ENCODE peak calls at places on chromosomes 12 and 14, in four cellular contexts. J is CD8-positive, alpha-beta T cell; B is bronchial epithelial cell; W is brain microvascular endothelial cell. K is an unnamed sample.
A peak's percentile ranks its signal among the peaks of the same experiment; 100 is the strongest.

GRCh38 chr12:49961111-49961922 is at the start of gene AQP5:
- DNase-seq in B (no peak), J (no peak), W (no peak), K (no peak)

GRCh38 chr12:93540506-93540905 is 32.0 kb upstream of the SOCS2 start:
- DNase-seq in B (no peak), W (no peak), J (no peak), K (no peak)

GRCh38 chr12:7411343-7411742 is 32.6 kb downstream of the CD163L1 start:
- DNase-seq in J (no peak), W (no peak), B (no peak), K (no peak)

GRCh38 chr12:124466200-124467128 is 100.9 kb downstream of the NCOR2 start:
- DNase-seq in B (no peak), J (peak; percentile 81), W (peak; percentile 81), K (peak; percentile 86)

GRCh38 chr14:76937181-76938091 is 91.1 kb downstream of the IRF2BPL start:
- DNase-seq in W (peak; percentile 89), J (no peak), B (no peak), K (peak; percentile 83)

GRCh38 chr12:2477009-2477766 is 317.6 kb upstream of the FKBP4 start:
- DNase-seq in B (no peak), W (no peak), J (no peak), K (no peak)

GRCh38 chr14:52348796-52349195 is 34.7 kb downstream of the PTGER2 start:
- DNase-seq in B (peak; percentile 59), J (no peak), W (peak; percentile 48), K (peak; percentile 90)

GRCh38 chr12:93318720-93319522 is 58.8 kb upstream of the NUDT4 start:
- DNase-seq in W (no peak), B (peak; percentile 35), J (no peak), K (no peak)

GRCh38 chr14:34111505-34111904 is 160.6 kb upstream of the EGLN3 start:
- DNase-seq in J (no peak), W (no peak), B (no peak), K (no peak)

GRCh38 chr14:20460458-20461229 is 590 bp downstream of the PIP4P1 start:
- DNase-seq in B (no peak), J (peak; percentile 34), W (no peak), K (peak; percentile 6)

GRCh38 chr14:104342435-104343293 is 204.3 kb downstream of the KIF26A start:
- DNase-seq in W (no peak), J (no peak), B (no peak), K (no peak)

GRCh38 chr14:101972126-101972785 is 7.9 kb downstream of the DYNC1H1 start:
- DNase-seq in W (peak; percentile 100), J (no peak), B (peak; percentile 100), K (peak; percentile 99)

GRCh38 chr12:89970646-89971192 is 262.1 kb upstream of the ATP2B1 start:
- DNase-seq in J (no peak), W (no peak), B (no peak), K (no peak)

GRCh38 chr14:95741781-95742180 is 27.9 kb upstream of the TCL1A start:
- DNase-seq in J (no peak), W (no peak), B (no peak), K (no peak)

GRCh38 chr12:90280033-90280432 is 571.4 kb upstream of the ATP2B1 start:
- DNase-seq in J (no peak), B (peak; percentile 73), W (peak; percentile 43), K (peak; percentile 17)

GRCh38 chr14:71070169-71070568 is 162.9 kb downstream of the PCNX1 start:
- DNase-seq in W (no peak), B (peak; percentile 80), J (no peak), K (no peak)

GRCh38 chr14:29810657-29811056 is 117.0 kb downstream of the PRKD1 start:
- DNase-seq in W (no peak), B (peak; percentile 9), J (no peak), K (no peak)

GRCh38 chr12:124460771-124461170 is 106.6 kb downstream of the NCOR2 start:
- DNase-seq in B (no peak), W (no peak), J (no peak), K (no peak)

GRCh38 chr14:72996916-72997315 is 30.0 kb downstream of the ZFYVE1 start:
- DNase-seq in J (no peak), W (no peak), B (no peak), K (no peak)

GRCh38 chr12:25236190-25236589 is 14.5 kb downstream of the KRAS start:
- DNase-seq in B (no peak), W (peak; percentile 33), J (no peak), K (peak; percentile 24)

GRCh38 chr14:67285876-67286452 is 44.7 kb downstream of the PALS1 start:
- DNase-seq in W (no peak), J (no peak), B (peak; percentile 56), K (peak; percentile 74)

GRCh38 chr12:81296556-81297305 is 218.9 kb downstream of the ACSS3 start:
- DNase-seq in B (peak; percentile 58), J (no peak), W (peak; percentile 97), K (no peak)

GRCh38 chr12:58907326-58907855 is 12.9 kb downstream of the LRIG3 start:
- DNase-seq in W (no peak), J (no peak), B (no peak), K (no peak)

GRCh38 chr12:546920-547845 is 87.4 kb downstream of the B4GALNT3 start:
- DNase-seq in B (peak; percentile 10), J (peak; percentile 63), W (no peak), K (peak; percentile 45)

GRCh38 chr14:24204163-24205146 is 1.0 kb upstream of the TSSK4 start:
- DNase-seq in B (no peak), W (no peak), J (no peak), K (no peak)

GRCh38 chr12:115944392-115944742 is 333.1 kb downstream of the MED13L start:
- DNase-seq in B (no peak), W (no peak), J (no peak), K (no peak)

GRCh38 chr14:71142375-71143038 is 235.2 kb downstream of the PCNX1 start:
- DNase-seq in B (peak; percentile 94), W (peak; percentile 95), J (no peak), K (peak; percentile 86)

GRCh38 chr14:51490205-51490604 is 161.5 kb upstream of the FRMD6 start:
- DNase-seq in W (no peak), B (peak; percentile 61), J (no peak), K (no peak)

GRCh38 chr14:69464829-69465228 is 19.7 kb upstream of the PLEKHD1 start:
- DNase-seq in B (no peak), J (no peak), W (peak; percentile 87), K (peak; percentile 81)

GRCh38 chr12:80419660-80420059 is 24.4 kb upstream of the PTPRQ start:
- DNase-seq in W (no peak), J (no peak), B (no peak), K (no peak)

GRCh38 chr12:98895086-98895651 is 250.1 kb downstream of the APAF1 start:
- DNase-seq in B (no peak), W (no peak), J (no peak), K (no peak)
- TF ChIP-seq CTCF in B (no peak), W (no peak), J (no peak), K (no peak)

GRCh38 chr12:4285070-4285469 is 11.5 kb downstream of the CCND2 start:
- DNase-seq in J (no peak), W (no peak), B (no peak), K (no peak)
- H3K4me3 ChIP-seq in J (no peak overlapping the region), W (no peak overlapping the region), B (no peak overlapping the region), K (no peak overlapping the region)

DNA sequence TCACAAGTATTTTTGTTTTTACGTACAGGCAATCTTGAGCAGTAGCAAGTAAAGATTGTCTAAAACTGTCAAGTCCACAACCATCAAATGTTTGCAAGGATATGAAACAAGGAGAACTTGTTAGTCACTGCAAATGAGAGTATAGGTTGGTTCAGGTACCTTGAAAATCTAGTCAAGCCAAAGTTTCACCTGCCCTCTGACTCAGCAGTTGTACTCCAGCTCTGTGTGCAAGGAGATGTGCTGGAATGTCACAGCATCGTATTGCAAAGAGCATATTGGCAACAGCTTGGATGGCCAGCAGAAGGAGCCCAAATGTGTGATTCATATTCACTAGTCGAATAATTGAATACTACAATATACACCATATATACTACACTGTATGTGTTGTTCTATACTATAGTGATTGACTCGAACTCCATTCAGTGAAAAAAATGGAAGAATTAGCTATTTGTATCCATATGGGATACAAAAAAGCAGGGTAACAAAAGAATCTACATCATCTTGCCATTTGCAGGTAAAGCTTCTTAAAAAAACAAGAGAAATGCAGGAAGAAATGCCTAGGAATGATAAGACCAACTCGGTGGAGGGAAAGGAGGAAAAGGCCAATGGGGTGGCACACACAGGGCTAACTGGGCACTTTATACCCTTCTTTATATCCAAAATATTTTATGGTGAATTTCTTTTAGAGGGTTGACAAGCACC is 44.0 kb downstream of the EID3 start:
- DNase-seq in J (no peak), W (peak; percentile 39), B (peak; percentile 57), K (no peak)
- TF ChIP-seq CTCF in J (no peak), W (peak; percentile 8), B (no peak), K (no peak)

DNA sequence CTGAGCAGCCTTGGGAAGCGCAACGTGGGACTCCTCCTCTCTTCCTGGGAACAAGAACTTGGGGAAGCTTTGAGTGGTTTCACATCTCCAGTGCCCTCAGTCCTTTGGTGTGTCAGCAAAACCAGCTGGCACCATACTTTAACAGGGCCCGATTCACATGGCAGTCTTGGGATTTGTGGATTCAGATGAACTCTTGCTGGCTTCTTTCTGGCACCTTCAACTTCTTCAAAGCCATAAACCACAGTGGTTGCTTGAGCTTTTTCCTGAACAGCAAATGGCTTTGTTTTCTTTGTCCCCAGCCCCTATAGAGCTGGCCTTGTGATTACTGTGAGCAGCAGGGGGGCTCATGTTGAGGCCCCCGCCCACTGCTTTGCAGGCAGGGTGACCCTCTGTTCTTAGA is 66.6 kb downstream of the PPM1A start:
- DNase-seq in J (no peak), W (no peak), B (no peak), K (no peak)
- H3K4me3 ChIP-seq in J (no peak overlapping the region), W (no peak overlapping the region), B (no peak overlapping the region), K (no peak overlapping the region)

GRCh38 chr12:19186722-19187661 is 57.5 kb downstream of the PLEKHA5 start:
- DNase-seq in J (no peak), B (peak; percentile 64), W (no peak), K (peak; percentile 74)
- TF ChIP-seq CTCF in J (peak; percentile 69), B (peak; percentile 33), W (peak; percentile 56), K (peak; percentile 61)

DNA sequence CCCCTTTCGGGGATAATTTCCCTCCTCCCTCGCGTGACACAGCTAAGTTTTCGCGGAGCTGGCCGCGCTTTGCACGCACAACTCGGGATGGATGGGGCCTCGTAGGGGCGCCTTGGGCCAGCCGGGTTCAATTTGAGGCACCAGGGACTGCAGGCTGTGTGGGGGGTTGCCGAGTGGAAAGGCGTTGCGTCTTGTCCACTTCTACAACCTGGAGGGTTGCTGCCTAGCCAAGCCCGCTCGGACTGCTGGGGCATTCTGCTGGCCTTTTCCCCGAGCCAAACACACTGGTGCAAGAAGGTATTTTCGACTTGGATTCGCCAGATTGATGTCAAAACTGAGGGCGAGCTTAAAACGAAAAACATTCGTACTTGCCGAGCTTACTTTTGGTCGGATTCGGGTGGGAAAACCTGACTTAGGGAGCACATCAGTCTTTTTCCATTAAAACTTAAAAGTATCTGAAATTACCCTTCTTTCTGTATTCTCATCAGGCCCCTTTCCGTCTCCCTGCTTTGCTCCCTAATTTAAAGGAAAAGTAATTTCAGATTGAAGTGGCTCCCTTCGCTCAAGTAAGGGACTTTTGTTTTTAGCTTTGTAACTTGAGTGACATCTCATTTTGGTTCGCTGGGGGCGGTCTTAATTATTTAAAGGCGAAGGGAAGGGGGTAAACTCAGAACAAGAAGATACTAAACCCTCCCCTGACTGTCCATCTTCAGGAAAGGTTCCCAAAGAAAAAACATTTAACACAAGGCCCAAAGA is 14.3 kb downstream of the TBX3 start:
- DNase-seq in J (no peak), B (no peak), W (no peak), K (peak; percentile 79)
- H3K4me3 ChIP-seq in J (no peak overlapping the region), B (no peak overlapping the region), W (peak overlapping the region; percentile 24), K (peak overlapping the region; percentile 64)

K was measured in fibroblast of villous mesenchyme.